ENCODE peak calls at places on chromosomes 4 and X, in six cellular contexts. Y, E, P, A, T and Q are unnamed samples.

GRCh38 chrX:150649096-150649870 is 43.9 kb upstream of the MTMR1 start:
- DNase-seq in E (no peak), P (peak; percentile 15), Y (peak; percentile 74), T (no peak), A (peak; percentile 34), Q (no peak)

GRCh38 chrX:63561425-63561824 is 210.3 kb upstream of the SPIN4 start:
- DNase-seq in P (no peak), A (peak; percentile 8), Y (no peak), T (peak; percentile 0), E (no peak), Q (no peak)

GRCh38 chrX:74546984-74547383 is 67.4 kb downstream of the RLIM start:
- DNase-seq in T (no peak), A (no peak), E (no peak), P (no peak), Y (no peak), Q (no peak)

GRCh38 chr4:41384992-41385391 is 128.3 kb downstream of the UCHL1 start:
- DNase-seq in Y (no peak), P (peak; percentile 95), T (no peak), E (no peak), A (peak; percentile 75), Q (no peak)

GRCh38 chrX:130330706-130331105 is 9.0 kb upstream of the SLC25A14 start:
- DNase-seq in P (peak; percentile 63), E (no peak), A (peak; percentile 12), Y (peak; percentile 48), T (peak; percentile 35), Q (peak; percentile 44)

GRCh38 chrX:115332832-115333231 is 43.3 kb downstream of the LUZP4 start:
- DNase-seq in E (no peak), A (no peak), P (no peak), Y (no peak), T (no peak), Q (no peak)

GRCh38 chrX:96204928-96205327 is 479.7 kb upstream of the DIAPH2 start:
- DNase-seq in A (no peak), T (no peak), E (no peak), P (no peak), Y (no peak), Q (no peak)

GRCh38 chr4:102610476-102610875 is 109.3 kb downstream of the NFKB1 start:
- DNase-seq in P (no peak), Y (no peak), A (no peak), E (no peak), T (no peak), Q (no peak)

GRCh38 chrX:69538321-69538876 is 34.3 kb downstream of the NALF2 start:
- DNase-seq in Y (peak; percentile 47), A (peak; percentile 53), T (peak; percentile 40), E (peak; percentile 45), P (peak; percentile 74), Q (peak; percentile 18)

GRCh38 chrX:155215443-155216178 is 649 bp upstream of the VBP1 start:
- DNase-seq in T (no peak), A (peak; percentile 0), E (no peak), P (no peak), Y (peak; percentile 4), Q (no peak)

GRCh38 chrX:40010550-40011364 is 87.0 kb downstream of the BCOR start:
- DNase-seq in T (no peak), A (no peak), P (no peak), Y (no peak), E (no peak), Q (no peak)

GRCh38 chrX:147173586-147173985 is 359.0 kb upstream of the CXorf51A start:
- DNase-seq in Y (no peak), A (no peak), T (no peak), P (no peak), E (no peak), Q (no peak)

GRCh38 chr4:114694770-114695169 is 96.2 kb downstream of the UGT8 start:
- DNase-seq in P (peak; percentile 48), A (peak; percentile 87), T (peak; percentile 58), E (no peak), Y (peak; percentile 43), Q (peak; percentile 13)